ENCODE peak calls at places on chromosomes 12 and 14, in ten cellular contexts. One of them, this sample, is unnamed.

GRCh38 chr14:52922656-52923055 is 28.2 kb downstream of the FERMT2 start:
- DNase-seq in stimulated activated CD8-positive, alpha-beta memory T cell treated with anti-CD3 and anti-CD28 coated beads, Interleukin-7, amount 100 ng/mL, for 1 hour: no peak
- DNase-seq in fibroblast of lung: no peak
- DNase-seq in stimulated activated CD4-positive, alpha-beta T cell treated with anti-CD3 and anti-CD28 coated beads, Interleukin-4, amount 100 ng/mL, for 48 hours: no peak
- DNase-seq in hippocampal formation: no peak
- DNase-seq in CD8-positive, alpha-beta memory T cell: no peak
- DNase-seq in cardiac muscle cell: peak; percentile 63
- DNase-seq in AG09309: peak; percentile 31
- DNase-seq in erythroblast: no peak
- DNase-seq in fibroblast of the conjunctiva: no peak
- DNase-seq in this sample: no peak

GRCh38 chr12:27807063-27807703 is 27.1 kb upstream of the MANSC4 start:
- DNase-seq in stimulated activated CD8-positive, alpha-beta memory T cell treated with anti-CD3 and anti-CD28 coated beads, Interleukin-7, amount 100 ng/mL, for 1 hour: no peak
- DNase-seq in stimulated activated CD4-positive, alpha-beta T cell treated with anti-CD3 and anti-CD28 coated beads, Interleukin-4, amount 100 ng/mL, for 48 hours: no peak
- DNase-seq in erythroblast: no peak
- DNase-seq in fibroblast of the conjunctiva: no peak
- DNase-seq in hippocampal formation: no peak
- DNase-seq in cardiac muscle cell: no peak
- DNase-seq in CD8-positive, alpha-beta memory T cell: peak; percentile 29
- DNase-seq in fibroblast of lung: no peak
- DNase-seq in AG09309: no peak
- DNase-seq in this sample: peak; percentile 25

GRCh38 chr12:20257311-20257710 is 111.0 kb upstream of the PDE3A start:
- DNase-seq in hippocampal formation: no peak
- DNase-seq in fibroblast of lung: no peak
- DNase-seq in erythroblast: no peak
- DNase-seq in stimulated activated CD8-positive, alpha-beta memory T cell treated with anti-CD3 and anti-CD28 coated beads, Interleukin-7, amount 100 ng/mL, for 1 hour: no peak
- DNase-seq in fibroblast of the conjunctiva: no peak
- DNase-seq in cardiac muscle cell: peak; percentile 25
- DNase-seq in AG09309: no peak
- DNase-seq in stimulated activated CD4-positive, alpha-beta T cell treated with anti-CD3 and anti-CD28 coated beads, Interleukin-4, amount 100 ng/mL, for 48 hours: no peak
- DNase-seq in CD8-positive, alpha-beta memory T cell: no peak
- DNase-seq in this sample: no peak

GRCh38 chr12:131589231-131589902 is 121.5 kb upstream of the SFSWAP start:
- DNase-seq in stimulated activated CD8-positive, alpha-beta memory T cell treated with anti-CD3 and anti-CD28 coated beads, Interleukin-7, amount 100 ng/mL, for 1 hour: no peak
- DNase-seq in CD8-positive, alpha-beta memory T cell: no peak
- DNase-seq in cardiac muscle cell: no peak
- DNase-seq in hippocampal formation: no peak
- DNase-seq in AG09309: no peak
- DNase-seq in stimulated activated CD4-positive, alpha-beta T cell treated with anti-CD3 and anti-CD28 coated beads, Interleukin-4, amount 100 ng/mL, for 48 hours: no peak
- DNase-seq in fibroblast of the conjunctiva: no peak
- DNase-seq in erythroblast: no peak
- DNase-seq in fibroblast of lung: no peak
- DNase-seq in this sample: no peak

GRCh38 chr14:69358233-69358963 is 39.7 kb downstream of the ERH start:
- DNase-seq in fibroblast of lung: no peak
- DNase-seq in cardiac muscle cell: no peak
- DNase-seq in fibroblast of the conjunctiva: no peak
- DNase-seq in stimulated activated CD8-positive, alpha-beta memory T cell treated with anti-CD3 and anti-CD28 coated beads, Interleukin-7, amount 100 ng/mL, for 1 hour: no peak
- DNase-seq in stimulated activated CD4-positive, alpha-beta T cell treated with anti-CD3 and anti-CD28 coated beads, Interleukin-4, amount 100 ng/mL, for 48 hours: peak; percentile 45
- DNase-seq in erythroblast: no peak
- DNase-seq in AG09309: no peak
- DNase-seq in hippocampal formation: no peak
- DNase-seq in CD8-positive, alpha-beta memory T cell: no peak
- DNase-seq in this sample: no peak

GRCh38 chr12:31234955-31235867 is 90.7 kb downstream of the SINHCAF start:
- DNase-seq in AG09309: no peak
- DNase-seq in fibroblast of lung: peak; percentile 31
- DNase-seq in stimulated activated CD4-positive, alpha-beta T cell treated with anti-CD3 and anti-CD28 coated beads, Interleukin-4, amount 100 ng/mL, for 48 hours: no peak
- DNase-seq in fibroblast of the conjunctiva: no peak
- DNase-seq in erythroblast: peak; percentile 9
- DNase-seq in cardiac muscle cell: peak; percentile 62
- DNase-seq in hippocampal formation: peak; percentile 26
- DNase-seq in CD8-positive, alpha-beta memory T cell: no peak
- DNase-seq in stimulated activated CD8-positive, alpha-beta memory T cell treated with anti-CD3 and anti-CD28 coated beads, Interleukin-7, amount 100 ng/mL, for 1 hour: no peak
- DNase-seq in this sample: no peak

GRCh38 chr12:132327351-132328171 is 1.8 kb downstream of the GALNT9 start:
- DNase-seq in CD8-positive, alpha-beta memory T cell: no peak
- DNase-seq in fibroblast of lung: peak; percentile 74
- DNase-seq in stimulated activated CD8-positive, alpha-beta memory T cell treated with anti-CD3 and anti-CD28 coated beads, Interleukin-7, amount 100 ng/mL, for 1 hour: no peak
- DNase-seq in erythroblast: no peak
- DNase-seq in fibroblast of the conjunctiva: peak; percentile 53
- DNase-seq in stimulated activated CD4-positive, alpha-beta T cell treated with anti-CD3 and anti-CD28 coated beads, Interleukin-4, amount 100 ng/mL, for 48 hours: peak; percentile 48
- DNase-seq in AG09309: peak; percentile 82
- DNase-seq in cardiac muscle cell: peak; percentile 93
- DNase-seq in hippocampal formation: peak; percentile 20
- DNase-seq in this sample: no peak

GRCh38 chr14:74723134-74723533 is 10.2 kb downstream of the FCF1 start:
- DNase-seq in erythroblast: no peak
- DNase-seq in hippocampal formation: no peak
- DNase-seq in cardiac muscle cell: no peak
- DNase-seq in stimulated activated CD8-positive, alpha-beta memory T cell treated with anti-CD3 and anti-CD28 coated beads, Interleukin-7, amount 100 ng/mL, for 1 hour: no peak
- DNase-seq in AG09309: no peak
- DNase-seq in fibroblast of the conjunctiva: no peak
- DNase-seq in CD8-positive, alpha-beta memory T cell: no peak
- DNase-seq in fibroblast of lung: no peak
- DNase-seq in stimulated activated CD4-positive, alpha-beta T cell treated with anti-CD3 and anti-CD28 coated beads, Interleukin-4, amount 100 ng/mL, for 48 hours: no peak
- DNase-seq in this sample: no peak

GRCh38 chr14:35927727-35928126 is 101.6 kb downstream of the BRMS1L start:
- DNase-seq in fibroblast of lung: no peak
- DNase-seq in fibroblast of the conjunctiva: no peak
- DNase-seq in stimulated activated CD8-positive, alpha-beta memory T cell treated with anti-CD3 and anti-CD28 coated beads, Interleukin-7, amount 100 ng/mL, for 1 hour: no peak
- DNase-seq in stimulated activated CD4-positive, alpha-beta T cell treated with anti-CD3 and anti-CD28 coated beads, Interleukin-4, amount 100 ng/mL, for 48 hours: no peak
- DNase-seq in CD8-positive, alpha-beta memory T cell: no peak
- DNase-seq in AG09309: no peak
- DNase-seq in hippocampal formation: no peak
- DNase-seq in erythroblast: no peak
- DNase-seq in cardiac muscle cell: no peak
- DNase-seq in this sample: no peak

GRCh38 chr14:24840204-24840893 is 206.4 kb upstream of the GZMB start:
- DNase-seq in fibroblast of lung: no peak
- DNase-seq in AG09309: no peak
- DNase-seq in hippocampal formation: no peak
- DNase-seq in CD8-positive, alpha-beta memory T cell: no peak
- DNase-seq in fibroblast of the conjunctiva: no peak
- DNase-seq in cardiac muscle cell: no peak
- DNase-seq in erythroblast: no peak
- DNase-seq in stimulated activated CD4-positive, alpha-beta T cell treated with anti-CD3 and anti-CD28 coated beads, Interleukin-4, amount 100 ng/mL, for 48 hours: no peak
- DNase-seq in stimulated activated CD8-positive, alpha-beta memory T cell treated with anti-CD3 and anti-CD28 coated beads, Interleukin-7, amount 100 ng/mL, for 1 hour: no peak
- DNase-seq in this sample: no peak

This sample was measured in effector memory CD8-positive, alpha-beta T cell.